ENCODE peak calls at places on chromosomes 7 and 10, in ten cellular contexts. X, B, K, H, A, E, U, R, P and Q are unnamed samples.

GRCh38 chr7:86747698-86748097 is 104.0 kb downstream of the GRM3 start:
- DNase-seq in E (no peak), P (no peak), B (no peak), H (no peak), K (no peak), R (no peak), U (no peak), A (no peak), X (no peak), Q (no peak)

GRCh38 chr10:129033790-129034272 is 433.2 kb upstream of the MGMT start:
- DNase-seq in E (no peak), B (peak; percentile 53), A (no peak), R (no peak), X (no peak), H (no peak), P (no peak), K (no peak), U (no peak), Q (no peak)

GRCh38 chr7:151905766-151906165 is 28.9 kb upstream of the PRKAG2 start:
- DNase-seq in H (no peak), R (no peak), K (no peak), B (no peak), E (no peak), X (no peak), U (no peak), A (no peak), P (no peak), Q (no peak)

GRCh38 chr10:43939939-43940810 is 291.5 kb upstream of the ZNF32 start:
- DNase-seq in U (peak; percentile 46), B (no peak), P (peak; percentile 36), E (peak; percentile 1), R (no peak), K (no peak), H (no peak), X (no peak), A (no peak), Q (no peak)

GRCh38 chr7:144780071-144780608 is 55.7 kb downstream of the TPK1 start:
- DNase-seq in E (no peak), U (no peak), P (no peak), B (no peak), K (no peak), H (no peak), R (no peak), X (no peak), A (no peak), Q (no peak)

GRCh38 chr7:37831214-37831613 is 17.2 kb upstream of the NME8 start:
- DNase-seq in U (no peak), E (no peak), X (no peak), K (no peak), A (no peak), R (no peak), B (no peak), P (no peak), H (no peak), Q (no peak)

GRCh38 chr10:122413325-122413724 is 38.8 kb downstream of the PLEKHA1 start:
- DNase-seq in K (no peak), U (no peak), A (no peak), B (no peak), H (no peak), X (no peak), P (no peak), R (no peak), E (no peak), Q (no peak)

GRCh38 chr10:133565441-133566294 is at the start of gene SYCE1:
- DNase-seq in X (peak; percentile 30), E (no peak), H (no peak), P (no peak), K (peak; percentile 23), A (peak; percentile 63), R (no peak), U (no peak), B (no peak), Q (no peak)

GRCh38 chr10:129758180-129758579 is 205.9 kb downstream of the EBF3 start:
- DNase-seq in K (no peak), H (no peak), P (no peak), E (peak; percentile 2), U (no peak), X (no peak), R (no peak), A (no peak), B (peak; percentile 7), Q (no peak)

GRCh38 chr7:28804157-28804556 is 154.0 kb downstream of the TRIL start:
- DNase-seq in B (no peak), A (no peak), E (no peak), H (no peak), K (no peak), X (no peak), P (no peak), R (no peak), U (no peak), Q (no peak)
- TF ChIP-seq CTCF in B (no peak), A (no peak), E (no peak), H (no peak), K (no peak), X (no peak), P (no peak), R (no peak), U (no peak), Q (no peak)

DNA sequence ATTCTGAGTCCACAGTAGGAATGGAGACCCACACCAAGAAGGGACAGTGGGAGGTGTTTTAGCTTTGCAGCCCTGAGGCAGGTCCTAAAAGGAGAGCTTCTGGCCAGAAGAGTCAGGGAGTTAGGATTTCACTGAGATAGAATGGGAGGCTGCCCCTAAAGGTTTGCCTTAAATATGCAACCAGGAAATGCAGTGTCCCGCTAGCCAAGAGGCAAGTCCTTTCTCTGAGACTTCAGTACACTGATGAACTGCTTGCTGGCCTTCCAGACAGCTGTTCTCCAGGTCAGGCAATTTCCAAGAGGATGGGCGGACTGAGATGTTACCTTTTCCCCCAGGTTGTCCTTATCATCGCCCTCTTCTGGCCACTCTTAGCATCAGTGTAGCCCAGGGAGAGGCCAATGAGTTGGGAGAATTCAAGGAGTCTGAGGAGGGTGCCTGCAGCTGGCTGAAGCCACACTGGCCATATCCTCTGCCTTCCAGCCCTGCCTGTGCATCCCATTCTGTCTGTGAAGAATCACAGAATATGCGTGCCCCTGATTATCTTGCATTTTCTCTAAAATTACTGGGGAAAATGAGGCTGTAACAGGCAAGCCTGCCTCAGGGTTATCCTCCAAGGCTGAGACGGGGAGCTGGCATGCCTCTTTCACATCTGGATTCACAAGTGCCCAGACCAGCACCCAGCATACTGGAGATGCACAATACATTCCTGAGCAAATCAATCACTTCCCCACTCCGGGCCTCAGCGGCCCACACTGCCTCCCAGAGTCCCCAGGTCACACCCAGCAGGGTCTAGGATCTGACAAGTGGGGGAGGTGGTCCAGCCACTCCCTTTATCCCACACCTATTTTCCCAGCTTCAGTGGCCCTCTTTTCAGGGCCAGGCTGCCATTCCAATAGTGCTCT is 2.4 kb downstream of the TLL2 start:
- DNase-seq in X (no peak), K (no peak), P (peak; percentile 19), H (no peak), R (peak; percentile 61), A (no peak), E (peak; percentile 36), U (peak; percentile 17), B (peak; percentile 39), Q (peak; percentile 55)
- H3K4me3 ChIP-seq in X (no peak overlapping the region), K (no peak overlapping the region), P (no peak overlapping the region), H (no peak overlapping the region), R (no peak overlapping the region), A (no peak overlapping the region), E (no peak overlapping the region), U (no peak overlapping the region), B (no peak overlapping the region), Q (no peak overlapping the region)

GRCh38 chr7:30470163-30470770 is 8.3 kb downstream of the NOD1 start:
- DNase-seq in R (peak; percentile 19), X (peak; percentile 55), A (no peak), B (no peak), K (no peak), H (peak; percentile 59), P (peak; percentile 76), U (peak; percentile 65), E (no peak), Q (peak; percentile 59)

GRCh38 chr7:30469303-30469702 is 9.3 kb downstream of the NOD1 start:
- DNase-seq in B (no peak), A (no peak), E (no peak), K (peak; percentile 63), H (peak; percentile 76), U (peak; percentile 99), P (peak; percentile 99), X (peak; percentile 79), R (peak; percentile 97), Q (peak; percentile 62)

GRCh38 chr7:30468041-30468440 is 10.5 kb downstream of the NOD1 start:
- DNase-seq in R (no peak), A (no peak), K (no peak), X (no peak), B (no peak), H (no peak), U (no peak), P (no peak), E (no peak), Q (no peak)

GRCh38 chr7:30467275-30467674 is 11.3 kb downstream of the NOD1 start:
- DNase-seq in E (no peak), U (no peak), K (no peak), B (no peak), X (no peak), H (no peak), A (no peak), R (no peak), P (no peak), Q (no peak)

GRCh38 chr7:30468791-30469190 is 9.8 kb downstream of the NOD1 start:
- DNase-seq in K (no peak), U (peak; percentile 41), X (peak; percentile 33), E (no peak), R (no peak), H (no peak), P (peak; percentile 67), B (no peak), A (no peak), Q (no peak)
- H3K4me1 ChIP-seq in K (peaks cover 79% of the 10 kb centered on the region), U (peaks cover 46% of the 10 kb centered on the region), X (peaks cover 38% of the 10 kb centered on the region), E (peaks cover 5% of the 10 kb centered on the region), R (peaks cover 84% of the 10 kb centered on the region), H (peaks cover 65% of the 10 kb centered on the region), P (peaks cover 52% of the 10 kb centered on the region), B (peaks cover 92% of the 10 kb centered on the region), A (peaks cover 5% of the 10 kb centered on the region), Q (peaks cover 96% of the 10 kb centered on the region)

DNA sequence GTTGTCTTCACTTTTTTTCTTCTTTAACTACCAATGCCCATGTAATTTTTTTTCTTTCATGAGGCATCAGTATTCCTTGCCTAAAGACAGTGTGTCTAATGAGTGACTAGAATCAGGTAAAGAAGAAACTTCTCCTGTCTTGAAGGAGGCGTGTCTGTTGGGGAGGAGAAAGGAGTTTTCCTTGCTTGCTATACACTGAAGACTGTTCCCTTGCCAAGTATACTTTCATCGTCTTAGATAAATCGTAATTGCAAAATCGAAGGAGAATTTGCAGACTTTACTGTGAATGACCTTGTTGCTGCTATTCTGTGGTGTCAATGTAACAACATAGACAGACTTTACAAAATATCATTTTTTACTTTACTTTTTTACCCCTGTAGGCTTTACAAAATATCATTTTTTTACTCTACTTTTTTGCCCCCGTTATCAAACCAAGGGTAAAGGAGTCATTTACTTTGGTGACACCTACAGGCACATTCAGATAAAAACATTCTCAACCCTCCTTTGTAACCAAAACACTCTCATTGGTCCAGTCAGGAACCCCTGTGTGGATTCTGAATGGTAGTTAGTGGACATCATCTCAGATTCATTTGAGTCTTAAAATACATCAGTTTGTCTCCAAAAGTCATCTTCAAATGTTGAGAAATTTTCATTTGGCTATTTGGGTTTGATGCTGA is 232.4 kb downstream of the AHR start:
- DNase-seq in A (no peak), X (no peak), K (no peak), U (peak; percentile 15), E (no peak), H (no peak), B (no peak), R (no peak), P (peak; percentile 39), Q (no peak)
- TF ChIP-seq CTCF in A (no peak), X (peak; percentile 5), K (peak; percentile 41), U (peak; percentile 41), E (no peak), H (peak; percentile 26), B (no peak), R (peak; percentile 32), P (no peak), Q (peak; percentile 45)

GRCh38 chr7:137245186-137245585 is 98.3 kb downstream of the PTN start:
- DNase-seq in X (no peak), U (peak; percentile 35), K (no peak), E (no peak), A (no peak), H (no peak), R (no peak), B (no peak), P (no peak), Q (no peak)
- H3K4me3 ChIP-seq in X (no peak overlapping the region), U (no peak overlapping the region), K (no peak overlapping the region), E (no peak overlapping the region), A (no peak overlapping the region), H (no peak overlapping the region), R (no peak overlapping the region), B (no peak overlapping the region), P (no peak overlapping the region), Q (no peak overlapping the region)